ENCODE peak calls at places on chromosomes 2 and 18, in four cellular contexts. P is HL-60, M is SK-N-SH, X is HCT116. K is an unnamed sample.

GRCh38 chr2:240960309-240960962 is 38.0 kb upstream of the SNED1 start:
- DNase-seq in P (no peak), X (no peak), M (peak; percentile 93), K (no peak)

GRCh38 chr2:220000080-220000479 is 372.6 kb downstream of the SLC4A3 start:
- DNase-seq in P (no peak), M (no peak), X (no peak), K (no peak)

GRCh38 chr2:197089659-197090058 is 163.2 kb upstream of the PGAP1 start:
- DNase-seq in P (no peak), X (no peak), M (no peak), K (no peak)

GRCh38 chr18:57775937-57776336 is 27.2 kb downstream of the ATP8B1 start:
- DNase-seq in P (no peak), X (peak; percentile 49), M (no peak), K (no peak)

GRCh38 chr2:84938194-84938879 is 32.6 kb upstream of the KCMF1 start:
- DNase-seq in X (peak; percentile 45), M (no peak), P (no peak), K (no peak)

GRCh38 chr18:72235422-72235821 is 308.7 kb downstream of the CBLN2 start:
- DNase-seq in X (no peak), M (no peak), P (no peak), K (no peak)

GRCh38 chr2:101111262-101111838 is 39.8 kb downstream of the TBC1D8 start:
- DNase-seq in P (no peak), X (no peak), M (no peak), K (no peak)

GRCh38 chr2:203533696-203534471 is 1.2 kb downstream of the RAPH1 start:
- DNase-seq in X (no peak), P (no peak), M (peak; percentile 19), K (no peak)

GRCh38 chr2:147888665-147889064 is 43.8 kb downstream of the ACVR2A start:
- DNase-seq in X (no peak), P (no peak), M (no peak), K (no peak)

GRCh38 chr2:132909427-132909826 is 239.4 kb upstream of the LYPD1 start:
- DNase-seq in X (no peak), M (no peak), P (no peak), K (no peak)

GRCh38 chr2:138275881-138276280 is 225.7 kb upstream of the SPOPL start:
- DNase-seq in M (no peak), X (no peak), P (no peak), K (no peak)

GRCh38 chr2:224449212-224450147 is 47.6 kb upstream of the FAM124B start:
- DNase-seq in M (peak; percentile 44), P (no peak), X (peak; percentile 47), K (no peak)

GRCh38 chr18:1002653-1003178 is 98.0 kb downstream of the ADCYAP1 start:
- DNase-seq in P (no peak), M (no peak), X (no peak), K (no peak)

GRCh38 chr2:224134003-224134734 is 95.1 kb upstream of the SERPINE2 start:
- DNase-seq in X (no peak), P (no peak), M (no peak), K (no peak)

GRCh38 chr2:150296795-150297546 is 190.5 kb downstream of the RND3 start:
- DNase-seq in P (no peak), M (no peak), X (no peak), K (no peak)

GRCh38 chr2:141201161-141201560 is 929.7 kb downstream of the LRP1B start:
- DNase-seq in P (no peak), M (no peak), X (no peak), K (no peak)

GRCh38 chr2:9364373-9364772 is 59.0 kb downstream of the ITGB1BP1 start:
- DNase-seq in M (no peak), P (no peak), X (no peak), K (no peak)

GRCh38 chr2:150517951-150518680 is 30.6 kb upstream of the RND3 start:
- DNase-seq in M (no peak), P (no peak), X (no peak), K (no peak)

GRCh38 chr2:145277922-145278321 is 758.0 kb upstream of the ZEB2 start:
- DNase-seq in M (no peak), P (no peak), X (no peak), K (no peak)

GRCh38 chr2:194915485-194915884 is 741.5 kb upstream of the SLC39A10 start:
- DNase-seq in M (no peak), P (no peak), X (no peak), K (no peak)

GRCh38 chr2:236180831-236181453 is 12.8 kb upstream of the GBX2 start:
- DNase-seq in P (peak; percentile 21), X (peak; percentile 42), M (peak; percentile 84), K (peak; percentile 56)

GRCh38 chr2:179266271-179266670 is 1.6 kb upstream of the SESTD1 start:
- DNase-seq in M (no peak), P (no peak), X (no peak), K (no peak)

GRCh38 chr2:119449526-119449925 is 17.9 kb downstream of the TMEM37 start:
- DNase-seq in P (no peak), M (peak; percentile 42), X (no peak), K (no peak)

GRCh38 chr2:231541605-231542509 is 11.6 kb upstream of the NMUR1 start:
- DNase-seq in P (no peak), M (no peak), X (no peak), K (no peak)
- TF ChIP-seq POLR2AphosphoS5 in P (no peak), M (no peak), X (no peak), K (no peak)

DNA sequence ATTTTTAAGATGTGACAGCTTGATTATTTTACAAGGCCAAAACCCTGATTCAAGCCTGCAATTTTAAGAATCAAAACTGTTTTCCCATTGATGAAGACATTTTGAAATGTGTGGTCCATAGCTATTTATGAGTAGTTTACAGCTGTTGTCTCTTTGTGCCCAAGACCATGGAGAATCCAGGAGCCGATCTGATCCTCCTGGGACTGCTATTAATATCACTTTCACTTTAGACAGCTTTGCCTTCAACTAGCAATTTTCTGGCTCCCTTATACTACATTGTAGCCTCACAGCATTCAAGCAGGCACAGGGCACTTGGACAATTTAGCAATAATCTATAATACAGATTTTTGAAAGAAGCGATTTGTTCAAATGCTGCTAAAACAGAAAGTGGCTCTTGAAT is 172.9 kb downstream of the SLC8A1 start:
- DNase-seq in M (no peak), P (no peak), X (no peak), K (no peak)
- H3K27ac ChIP-seq in M (no peak overlapping the region), P (no peak overlapping the region), X (no peak overlapping the region), K (peak overlapping the region; percentile 48)

GRCh38 chr2:74513605-74514367 is 464 bp upstream of the TLX2 start:
- DNase-seq in M (no peak), P (no peak), X (no peak), K (no peak)
- H3K4me3 ChIP-seq in M (peak overlapping the region; percentile 90), P (no peak overlapping the region), X (no peak overlapping the region), K (no peak overlapping the region)

DNA sequence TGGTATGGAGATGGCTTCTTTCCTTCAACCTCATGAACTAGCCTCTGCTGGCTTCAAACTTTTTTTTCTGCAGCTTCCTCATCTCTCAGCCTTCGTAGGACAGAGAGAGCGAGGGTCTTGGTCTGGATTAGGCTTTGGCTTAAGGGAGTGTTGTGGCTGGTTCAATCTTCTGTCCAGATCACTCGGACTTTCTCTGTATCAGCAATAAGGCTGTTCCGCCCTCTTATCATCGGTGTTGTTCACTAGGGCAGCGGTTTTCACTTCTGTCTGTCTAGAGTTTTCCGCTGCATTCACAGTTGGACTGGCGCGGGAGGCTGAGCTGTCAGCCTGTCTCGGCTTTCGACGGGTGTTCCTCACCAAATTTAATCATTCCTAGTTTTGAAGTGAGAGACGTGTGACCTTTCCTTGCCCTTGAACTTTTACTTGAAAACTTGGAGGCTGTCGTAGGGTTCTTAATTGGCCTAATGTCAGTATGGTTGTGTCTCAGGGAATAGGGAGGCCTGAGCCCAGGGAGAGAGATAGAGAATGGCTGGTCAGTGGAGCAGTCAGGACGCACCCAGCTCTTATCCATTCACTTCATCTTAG is 108.3 kb downstream of the NFATC1 start:
- DNase-seq in P (no peak), M (no peak), X (no peak), K (peak; percentile 3)
- TF ChIP-seq POLR2AphosphoS5 in P (no peak), M (no peak), X (no peak), K (no peak)

GRCh38 chr18:78586596-78586995 is 393.0 kb upstream of the SALL3 start:
- DNase-seq in P (no peak), M (no peak), X (no peak), K (no peak)
- H3K27ac ChIP-seq in P (no peak overlapping the region), M (no peak overlapping the region), X (no peak overlapping the region), K (no peak overlapping the region)

DNA sequence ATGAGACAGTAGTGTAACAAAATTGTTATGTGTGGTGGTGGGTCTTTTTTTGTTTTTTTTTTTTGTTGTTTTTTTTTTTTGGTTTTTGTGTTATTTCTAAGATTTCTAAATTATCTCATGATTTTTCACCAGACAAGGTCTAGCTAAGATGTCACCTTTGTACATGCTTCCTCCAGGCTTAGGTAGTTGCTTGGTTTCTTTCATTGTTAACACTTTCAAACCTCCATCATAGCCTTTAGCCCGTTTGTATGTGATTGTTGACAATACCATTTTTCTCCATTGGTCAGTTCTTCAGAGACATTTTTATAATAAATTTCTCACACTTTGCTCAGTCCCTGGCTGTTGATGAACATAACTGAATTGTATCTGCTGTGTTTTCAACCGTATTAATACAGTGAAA is 2.2 kb downstream of the RELCH start:
- DNase-seq in P (no peak), M (no peak), X (no peak), K (no peak)
- H3K4me3 ChIP-seq in P (peak overlapping the region; percentile 92), M (peak overlapping the region; percentile 97), X (no peak overlapping the region), K (peak overlapping the region; percentile 85)

DNA sequence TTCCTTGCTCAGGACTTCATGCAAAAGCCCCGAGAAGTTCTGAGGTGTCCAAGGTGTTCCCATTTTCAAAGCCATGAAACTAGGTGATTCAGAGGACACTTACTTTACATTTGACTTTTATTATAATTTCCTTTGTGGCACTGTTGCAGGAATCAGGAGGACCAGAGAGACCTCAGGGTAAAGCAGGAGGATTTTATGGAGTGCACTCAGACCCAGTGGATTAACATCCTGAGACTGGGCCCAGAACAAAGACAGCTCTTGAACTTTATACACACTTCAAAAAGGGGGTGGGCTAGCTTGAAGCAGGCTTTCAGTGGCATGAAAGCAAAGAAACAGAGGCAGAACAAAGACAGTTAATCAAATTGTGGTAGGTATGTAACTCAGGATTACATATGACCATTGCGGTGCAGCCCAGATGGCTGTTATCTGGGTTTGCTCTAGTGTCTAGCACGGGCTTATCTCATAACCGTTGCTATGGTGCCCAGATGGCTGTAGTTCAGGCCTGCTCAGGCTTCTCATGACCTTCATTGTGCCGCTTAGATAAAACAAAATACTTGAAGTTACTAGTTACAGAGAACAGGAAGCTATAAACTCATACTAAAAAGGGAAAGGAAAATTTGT is 39.4 kb downstream of the TMEM182 start:
- DNase-seq in P (no peak), X (peak; percentile 40), M (no peak), K (no peak)
- TF ChIP-seq POLR2AphosphoS5 in P (no peak), X (no peak), M (no peak), K (no peak)

DNA sequence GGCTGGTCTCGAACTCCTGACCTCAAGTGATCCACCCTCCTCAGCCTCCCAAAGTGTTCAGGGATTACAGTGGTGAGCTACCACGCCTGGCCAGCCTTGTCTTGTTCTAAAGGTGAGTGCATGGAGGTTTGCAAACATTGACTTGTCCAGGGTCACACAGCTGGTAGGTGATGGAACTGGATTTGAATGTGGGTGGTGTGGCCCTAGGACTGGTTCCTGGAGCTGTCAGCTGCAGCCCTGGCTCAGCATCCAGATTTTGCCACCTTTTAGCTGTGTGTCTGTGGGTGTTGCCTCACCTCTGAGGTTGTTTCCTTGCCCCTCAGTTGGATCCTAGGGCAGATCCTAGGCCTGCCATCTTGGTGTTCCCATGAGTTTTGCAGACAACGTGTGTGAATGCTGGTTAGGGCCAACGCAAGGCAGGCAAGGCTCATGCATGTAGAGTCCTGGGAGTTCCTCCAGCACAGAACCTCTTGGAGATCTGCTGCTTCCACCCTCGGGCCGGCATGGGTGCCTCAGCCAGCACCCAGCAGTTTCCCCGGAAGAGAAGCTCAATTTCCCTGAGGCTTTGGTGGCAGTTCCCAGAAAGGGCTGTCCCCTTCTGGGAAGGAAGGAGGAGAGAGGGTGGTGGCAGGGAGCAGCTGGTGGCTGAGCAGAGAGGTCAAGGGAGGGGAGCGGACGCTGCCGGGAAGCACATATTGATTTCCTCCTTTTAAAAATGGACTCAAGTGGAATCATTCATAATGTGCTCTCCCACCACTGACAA is 127.6 kb upstream of the HS6ST1 start:
- DNase-seq in X (no peak), P (no peak), M (no peak), K (no peak)
- H3K27ac ChIP-seq in X (no peak overlapping the region), P (no peak overlapping the region), M (no peak overlapping the region), K (no peak overlapping the region)

K was measured in transverse colon.